ENCODE peak calls at places on chromosomes 11 and 22, in seven cellular contexts. Z is foreskin fibroblast, G is cardiac muscle cell, M is Panc1, A is MM.1S, R is Caco-2, F is endodermal cell. H is an unnamed sample.

GRCh38 chr11:18578975-18579598 is 9.4 kb downstream of the UEVLD start:
- DNase-seq in G (no peak), M (no peak), R (peak), A (no peak), F (peak), Z (no peak), H (peak)

GRCh38 chr11:29511394-29511793 is 505.4 kb downstream of the KCNA4 start:
- DNase-seq in Z (no peak), R (no peak), A (no peak), G (no peak), F (no peak), M (no peak), H (no peak)

GRCh38 chr11:34613015-34613414 is 7.9 kb upstream of the EHF start:
- DNase-seq in R (no peak), G (no peak), A (no peak), Z (no peak), F (no peak), M (no peak), H (no peak)

GRCh38 chr11:65780770-65781151 is at the start of gene AP5B1:
- DNase-seq in M (no peak), A (peak), R (peak), F (peak), Z (peak), G (peak), H (peak)

GRCh38 chr11:66326261-66327111 is 9.6 kb upstream of the CD248 start:
- DNase-seq in F (no peak), G (peak), M (no peak), Z (peak), A (no peak), R (no peak), H (no peak)

GRCh38 chr22:49829044-49829719 is 1.5 kb upstream of the BRD1 start:
- DNase-seq in F (no peak), G (no peak), R (no peak), A (no peak), M (no peak), Z (no peak), H (no peak)

GRCh38 chr22:40332319-40332781 is 13.9 kb upstream of the ADSL start:
- DNase-seq in R (no peak), F (peak), G (peak), M (no peak), A (no peak), Z (peak), H (no peak)

GRCh38 chr11:100774859-100775258 is 87.8 kb downstream of the ARHGAP42 start:
- DNase-seq in R (no peak), Z (no peak), M (no peak), A (no peak), G (no peak), F (no peak), H (no peak)

GRCh38 chr22:41382610-41383009 is 868 bp downstream of the TEF start:
- DNase-seq in R (no peak), M (no peak), A (no peak), G (no peak), Z (no peak), F (no peak), H (no peak)

GRCh38 chr11:2213384-2213842 is 41.8 kb upstream of the TH start:
- DNase-seq in M (no peak), A (no peak), G (no peak), F (peak), Z (no peak), R (peak), H (no peak)

GRCh38 chr11:100515087-100515486 is 172.0 kb upstream of the ARHGAP42 start:
- DNase-seq in R (no peak), Z (no peak), M (no peak), A (no peak), F (peak), G (peak), H (no peak)

GRCh38 chr11:74581954-74582547 is 10.3 kb upstream of the POLD3 start:
- DNase-seq in R (no peak), G (no peak), M (no peak), A (no peak), F (no peak), Z (no peak), H (no peak)

GRCh38 chr22:28570697-28571373 is 108.8 kb downstream of the TTC28 start:
- DNase-seq in Z (no peak), G (peak), F (no peak), M (no peak), R (no peak), A (no peak), H (no peak)

GRCh38 chr22:29757096-29757495 is 9.7 kb downstream of the ZMAT5 start:
- DNase-seq in R (no peak), M (no peak), A (no peak), F (no peak), Z (no peak), G (no peak), H (no peak)

GRCh38 chr22:22425366-22425765 is 83.2 kb downstream of the ZNF280B start:
- DNase-seq in F (no peak), R (no peak), A (no peak), M (no peak), Z (no peak), G (no peak), H (no peak)

GRCh38 chr11:59206635-59207034 is 6.1 kb downstream of the MPEG1 start:
- DNase-seq in R (peak), M (no peak), A (peak), Z (peak), G (peak), F (peak), H (peak)

GRCh38 chr11:65911682-65912568 is 6.9 kb downstream of the C11orf68 start:
- DNase-seq in R (peak), G (peak), Z (peak), M (no peak), A (no peak), F (peak), H (peak)

GRCh38 chr11:114147389-114148382 is 88.2 kb downstream of the ZBTB16 start:
- DNase-seq in A (no peak), R (no peak), G (peak), Z (no peak), F (peak), M (no peak), H (no peak)

GRCh38 chr11:57482782-57483569 is 22.6 kb downstream of the RTN4RL2 start:
- DNase-seq in G (peak), R (no peak), Z (no peak), F (peak), M (no peak), A (peak), H (no peak)

GRCh38 chr11:12669930-12670329 is 4.3 kb upstream of the TEAD1 start:
- DNase-seq in Z (no peak), F (no peak), A (no peak), G (no peak), R (no peak), M (no peak), H (no peak)

GRCh38 chr11:119152604-119153003 is 3.8 kb downstream of the ABCG4 start:
- DNase-seq in F (no peak), R (no peak), M (no peak), A (no peak), G (no peak), Z (no peak), H (no peak)

GRCh38 chr11:119152043-119152442 is 3.2 kb downstream of the ABCG4 start:
- DNase-seq in R (no peak), Z (no peak), M (no peak), A (no peak), F (no peak), G (no peak), H (no peak)

GRCh38 chr11:119155733-119156492 is 7.1 kb downstream of the ABCG4 start:
- DNase-seq in F (peak), M (no peak), G (no peak), A (peak), Z (no peak), R (peak), H (peak)

GRCh38 chr11:119154178-119154577 is 5.3 kb downstream of the ABCG4 start:
- DNase-seq in F (no peak), G (no peak), M (no peak), A (no peak), R (no peak), Z (no peak), H (no peak)

DNA sequence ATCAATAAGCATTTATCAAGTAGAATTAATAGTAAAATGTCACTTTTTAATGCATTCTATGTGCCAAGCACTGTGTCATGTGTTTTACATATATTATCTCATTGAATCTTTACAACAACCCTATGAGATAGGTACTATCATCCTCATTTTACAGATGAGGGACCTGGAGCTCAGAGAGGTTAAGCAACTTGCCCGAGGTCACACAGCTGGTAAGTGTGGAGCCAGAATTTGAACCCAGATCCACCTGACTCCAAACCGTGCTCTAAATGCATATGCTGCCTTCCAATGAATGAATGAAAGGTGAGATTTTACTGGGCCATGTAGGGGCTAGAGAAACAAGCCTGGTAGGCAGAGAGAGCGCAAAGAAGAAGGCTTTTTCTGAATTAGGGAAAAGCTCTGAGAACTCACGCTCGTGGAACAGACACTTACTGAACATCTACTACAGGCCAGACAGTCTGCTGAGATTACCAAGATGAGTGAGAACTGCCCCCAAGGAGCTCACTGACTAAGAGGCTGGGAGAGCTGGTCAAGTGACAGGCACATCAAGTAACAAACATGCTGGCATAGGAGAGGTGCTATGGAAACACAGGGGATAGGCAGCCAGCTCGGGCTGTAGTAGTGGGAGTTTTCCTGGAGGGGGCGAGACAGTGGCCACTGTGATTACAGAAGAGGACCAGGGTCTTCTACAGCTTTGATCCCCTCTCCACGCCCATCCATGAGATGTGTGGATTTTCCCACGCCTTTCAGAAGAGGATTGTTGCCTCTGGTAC is 4.4 kb downstream of the ABCG4 start:
- DNase-seq in R (no peak), M (no peak), Z (no peak), G (no peak), F (peak), A (no peak), H (no peak)
- TF ChIP-seq CTCF in R (peak), M (peak), Z (no peak), G (no peak), F (peak), A (no peak), H (no peak)

DNA sequence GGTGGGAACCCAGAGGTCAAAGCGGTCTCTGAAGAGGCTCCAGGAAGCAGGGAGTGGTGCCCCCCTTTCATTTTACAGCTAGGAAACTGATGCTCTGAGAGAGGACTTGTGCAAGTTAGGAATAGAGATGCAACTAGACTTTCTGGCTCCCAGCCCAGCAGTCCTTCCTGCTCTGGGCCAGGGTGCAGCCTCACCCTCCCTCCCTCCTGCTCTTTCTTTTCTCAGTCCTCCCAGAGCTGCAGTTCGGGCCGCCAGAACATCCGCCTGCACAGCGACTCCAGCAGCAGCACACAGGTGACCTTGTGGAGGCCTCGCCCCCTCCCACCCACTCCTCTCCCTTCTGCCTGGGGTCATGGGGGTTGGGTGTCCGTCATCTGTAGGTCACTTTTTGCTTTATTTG is 51.5 kb downstream of the LHFPL7 start:
- DNase-seq in F (no peak), G (peak), Z (peak), R (no peak), A (peak), M (no peak), H (peak)
- TF ChIP-seq CTCF in F (no peak), G (no peak), Z (no peak), R (no peak), A (no peak), M (no peak), H (no peak)

GRCh38 chr11:72075109-72075508 is 5.2 kb downstream of the NUMA1 start:
- DNase-seq in G (peak), Z (no peak), F (peak), A (no peak), R (no peak), M (no peak), H (peak)
- TF ChIP-seq CTCF in G (peak), Z (no peak), F (peak), A (no peak), R (no peak), M (no peak), H (no peak)

GRCh38 chr22:37747715-37748100 is 50.9 kb downstream of the TRIOBP start:
- DNase-seq in M (no peak), A (no peak), R (no peak), Z (no peak), G (no peak), F (no peak), H (no peak)
- TF ChIP-seq CTCF in M (no peak), A (no peak), R (no peak), Z (no peak), G (no peak), F (no peak), H (no peak)

GRCh38 chr11:61141601-61142028 is 19.6 kb downstream of the VPS37C start:
- DNase-seq in R (no peak), F (no peak), Z (no peak), M (no peak), A (peak), G (no peak), H (peak)
- TF ChIP-seq CTCF in R (no peak), F (peak), Z (no peak), M (no peak), A (peak), G (no peak), H (no peak)

H was measured in Calu3.